ENCODE peak calls at places on chromosomes 6 and 20, in six cellular contexts. L is anterior cingulate cortex, F is NCI-H446, B is NCI-H1105, S is neuronal stem cell, I is mesothelial cell of epicardium. M is an unnamed sample.

GRCh38 chr6:95785785-95786184 is 208.4 kb downstream of the MANEA start:
- DNase-seq in L (no peak), F (no peak), B (no peak), S (no peak), I (no peak), M (no peak)

GRCh38 chr20:64065973-64066341 is 3.0 kb downstream of the TCEA2 start:
- DNase-seq in L (no peak), F (no peak), B (no peak), S (no peak), I (no peak), M (no peak)

GRCh38 chr6:135291288-135292116 is 110.4 kb downstream of the MYB start:
- DNase-seq in L (no peak), F (no peak), B (no peak), S (no peak), I (no peak), M (no peak)

GRCh38 chr20:24648481-24648880 is 179.1 kb downstream of the SYNDIG1 start:
- DNase-seq in L (no peak), F (peak; percentile 65), B (no peak), S (no peak), I (no peak), M (peak; percentile 12)

GRCh38 chr6:35240838-35241801 is 18.4 kb upstream of the ZNF76 start:
- DNase-seq in L (peak; percentile 39), F (peak; percentile 51), B (peak; percentile 67), S (peak; percentile 74), I (peak; percentile 91), M (peak; percentile 91)

GRCh38 chr6:129679758-129680157 is 30.2 kb downstream of the ARHGAP18 start:
- DNase-seq in L (no peak), F (no peak), B (no peak), S (no peak), I (no peak), M (no peak)

GRCh38 chr6:156182356-156182755 is 594.8 kb upstream of the ARID1B start:
- DNase-seq in L (no peak), F (no peak), B (no peak), S (no peak), I (no peak), M (no peak)

GRCh38 chr6:30548375-30548774 is 7.9 kb downstream of the GNL1 start:
- DNase-seq in L (no peak), F (no peak), B (no peak), S (no peak), I (no peak), M (no peak)

GRCh38 chr20:25248501-25249172 is 752 bp downstream of the PYGB start:
- DNase-seq in L (peak; percentile 72), F (peak; percentile 28), B (no peak), S (peak; percentile 50), I (peak; percentile 58), M (peak; percentile 86)

GRCh38 chr6:161374971-161375873 is 101.4 kb upstream of the AGPAT4 start:
- DNase-seq in L (peak; percentile 67), F (peak; percentile 42), B (peak; percentile 83), S (no peak), I (no peak), M (peak; percentile 56)

GRCh38 chr6:130945401-130945919 is 117.6 kb downstream of the EPB41L2 start:
- DNase-seq in L (no peak), F (no peak), B (no peak), S (no peak), I (no peak), M (no peak)

GRCh38 chr6:87907521-87907920 is 140.1 kb upstream of the SPACA1 start:
- DNase-seq in L (no peak), F (no peak), B (no peak), S (no peak), I (no peak), M (no peak)

GRCh38 chr6:158706369-158706982 is 56.6 kb downstream of the SYTL3 start:
- DNase-seq in L (no peak), F (peak; percentile 63), B (no peak), S (no peak), I (peak; percentile 50), M (peak; percentile 40)

GRCh38 chr20:10786678-10787077 is 112.9 kb upstream of the JAG1 start:
- DNase-seq in L (no peak), F (no peak), B (no peak), S (no peak), I (no peak), M (no peak)

GRCh38 chr6:155341130-155341828 is 27.0 kb upstream of the TFB1M start:
- DNase-seq in L (no peak), F (no peak), B (no peak), S (no peak), I (no peak), M (no peak)

GRCh38 chr20:50270569-50270968 is 79.9 kb downstream of the CEBPB start:
- DNase-seq in L (no peak), F (no peak), B (no peak), S (no peak), I (no peak), M (peak; percentile 41)

GRCh38 chr6:168124921-168125320 is 45.9 kb upstream of the FRMD1 start:
- DNase-seq in L (no peak), F (no peak), B (no peak), S (no peak), I (peak; percentile 32), M (no peak)

GRCh38 chr6:16639689-16640480 is 121.4 kb downstream of the ATXN1 start:
- DNase-seq in L (no peak), F (peak; percentile 18), B (no peak), S (no peak), I (no peak), M (no peak)

GRCh38 chr6:69863766-69864165 is 2.6 kb upstream of the COL19A1 start:
- DNase-seq in L (no peak), F (peak; percentile 12), B (no peak), S (no peak), I (no peak), M (no peak)

GRCh38 chr6:78308025-78308424 is 559.3 kb upstream of the IRAK1BP1 start:
- DNase-seq in L (no peak), F (no peak), B (no peak), S (no peak), I (no peak), M (no peak)